ENCODE peak calls at places on chromosomes 4 and X, in ten cellular contexts. U, D, S, P, G, Z, A, E, L and X are unnamed samples. For H3K9me3, the result is how much of the 10 kb centered on the place peaks cover.

GRCh38 chr4:61514991-61515390 is 314.9 kb downstream of the ADGRL3 start:
- DNase-seq in U (no peak), D (no peak), S (no peak), P (no peak), G (no peak), Z (no peak), A (no peak), E (no peak), L (no peak), X (no peak)

GRCh38 chr4:139214039-139214534 is 37.1 kb upstream of the ELF2 start:
- DNase-seq in U (peak), D (no peak), S (peak), P (no peak), G (no peak), Z (no peak), A (no peak), E (peak), L (no peak), X (no peak)

GRCh38 chr4:159052315-159052714 is 50.6 kb upstream of the RAPGEF2 start:
- DNase-seq in U (no peak), D (no peak), S (no peak), P (no peak), G (no peak), Z (no peak), A (no peak), E (no peak), L (no peak), X (no peak)

GRCh38 chr4:42452823-42453222 is 55.5 kb downstream of the SHISA3 start:
- DNase-seq in U (no peak), D (no peak), S (no peak), P (peak), G (no peak), Z (no peak), A (no peak), E (no peak), L (no peak), X (no peak)

GRCh38 chrX:103817502-103817901 is 14.6 kb downstream of the RAB9B start:
- DNase-seq in U (no peak), D (peak), S (no peak), P (peak), G (no peak), Z (no peak), A (peak), E (peak), L (no peak), X (peak)

GRCh38 chrX:10971176-10971575 is 140.0 kb upstream of the HCCS start:
- DNase-seq in U (no peak), D (peak), S (no peak), P (no peak), G (no peak), Z (no peak), A (no peak), E (peak), L (no peak), X (no peak)

GRCh38 chr4:117641519-117641918 is 392.8 kb upstream of the NDST3 start:
- DNase-seq in U (no peak), D (no peak), S (no peak), P (no peak), G (no peak), Z (no peak), A (no peak), E (no peak), L (no peak), X (no peak)

GRCh38 chr4:74320559-74321118 is 12.4 kb downstream of the EPGN start:
- DNase-seq in U (no peak), D (peak), S (no peak), P (peak), G (no peak), Z (no peak), A (peak), E (peak), L (no peak), X (peak)

GRCh38 chr4:4640692-4641091 is 98.8 kb upstream of the STX18 start:
- DNase-seq in U (no peak), D (no peak), S (no peak), P (no peak), G (no peak), Z (no peak), A (no peak), E (no peak), L (no peak), X (no peak)

GRCh38 chr4:40731792-40732245 is 17.9 kb upstream of the NSUN7 start:
- DNase-seq in U (no peak), D (peak), S (peak), P (no peak), G (peak), Z (no peak), A (no peak), E (no peak), L (no peak), X (no peak)

GRCh38 chrX:132953358-132953757 is 5.1 kb downstream of the HS6ST2 start:
- DNase-seq in U (no peak), D (no peak), S (peak), P (no peak), G (no peak), Z (no peak), A (peak), E (no peak), L (no peak), X (no peak)

GRCh38 chr4:75031746-75032145 is 98.8 kb downstream of the PARM1 start:
- DNase-seq in U (no peak), D (no peak), S (no peak), P (no peak), G (no peak), Z (no peak), A (no peak), E (no peak), L (no peak), X (no peak)

GRCh38 chrX:71304561-71304960 is 3.0 kb downstream of the ITGB1BP2 start:
- DNase-seq in U (no peak), D (no peak), S (no peak), P (no peak), G (no peak), Z (no peak), A (no peak), E (no peak), L (no peak), X (no peak)

GRCh38 chr4:119715490-119716445 is 87.2 kb upstream of the PDE5A start:
- DNase-seq in U (no peak), D (no peak), S (no peak), P (no peak), G (no peak), Z (no peak), A (no peak), E (no peak), L (no peak), X (no peak)

GRCh38 chr4:133581971-133582619 is 433.0 kb downstream of the PCDH10 start:
- DNase-seq in U (no peak), D (peak), S (no peak), P (no peak), G (no peak), Z (no peak), A (no peak), E (peak), L (no peak), X (no peak)

GRCh38 chr4:174365018-174365587 is 81.4 kb downstream of the CEP44 start:
- DNase-seq in U (no peak), D (peak), S (no peak), P (peak), G (no peak), Z (no peak), A (peak), E (peak), L (no peak), X (peak)

GRCh38 chr4:104425003-104425402 is 69.7 kb downstream of the CXXC4 start:
- DNase-seq in U (no peak), D (no peak), S (no peak), P (no peak), G (no peak), Z (no peak), A (no peak), E (no peak), L (no peak), X (no peak)
- H3K4me3 ChIP-seq in U (peak), D (no peak), S (no peak), P (no peak), G (peak), Z (no peak), A (no peak), E (no peak), L (no peak), X (no peak)

DNA sequence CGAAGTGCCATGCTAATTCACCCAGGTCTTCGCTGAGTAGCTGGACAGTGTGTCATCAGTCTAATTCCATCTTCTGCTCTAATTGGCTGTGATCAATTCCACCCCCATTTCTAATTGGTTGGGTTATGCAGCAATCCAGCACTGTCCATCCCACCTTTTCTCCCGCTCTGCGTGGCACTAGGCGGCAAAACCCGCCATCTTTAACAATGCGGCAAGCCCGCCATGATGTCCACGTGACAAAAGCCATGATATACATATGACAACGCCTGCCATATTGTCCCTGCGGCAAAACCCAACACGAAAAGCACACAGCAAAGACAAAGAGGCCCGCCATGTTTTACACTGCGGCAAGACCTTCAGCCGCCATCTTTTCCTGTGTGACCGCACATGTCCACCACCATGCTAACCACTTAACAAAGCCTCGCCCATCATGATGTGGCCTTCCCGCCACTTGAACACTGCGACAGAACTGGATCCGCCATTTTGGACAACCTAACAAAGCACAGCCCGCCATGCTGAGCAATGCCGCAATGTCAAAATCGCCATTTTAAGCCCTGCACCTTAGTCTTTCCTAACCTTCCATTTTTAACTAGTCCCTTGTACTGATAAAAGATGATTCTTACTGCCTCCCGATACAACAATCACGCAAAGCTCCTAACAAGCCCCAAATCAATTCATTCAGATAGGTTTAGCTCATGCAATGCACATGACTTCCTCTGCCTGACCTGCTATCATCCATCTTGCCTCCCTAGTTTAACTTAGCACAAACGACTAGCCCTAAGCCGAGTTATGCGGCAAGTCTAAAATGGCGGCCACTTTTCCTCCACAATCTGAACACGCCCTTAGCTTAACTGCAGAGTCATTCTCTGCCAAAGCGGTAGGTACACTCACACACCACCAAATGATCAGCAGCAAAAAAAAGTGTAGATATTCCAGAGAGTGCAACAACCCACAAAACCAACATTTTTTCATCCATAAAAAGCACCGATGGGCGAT is 288.3 kb downstream of the CHIC1 start:
- DNase-seq in U (peak), D (no peak), S (no peak), P (no peak), G (peak), Z (no peak), A (no peak), E (no peak), L (no peak), X (peak)
- H3K9me3 ChIP-seq in U (under half), D (under half), S (under half), P (under half), G (under half), Z (under half), A (under half), E (under half), L (under half), X (under half)

GRCh38 chr4:113636877-113637276 is 124.7 kb downstream of the CAMK2D start:
- DNase-seq in U (no peak), D (peak), S (no peak), P (no peak), G (no peak), Z (no peak), A (peak), E (peak), L (peak), X (peak)
- H3K4me3 ChIP-seq in U (no peak), D (no peak), S (no peak), P (no peak), G (no peak), Z (no peak), A (no peak), E (no peak), L (peak), X (no peak)

GRCh38 chr4:127852661-127853060 is 28.0 kb upstream of the PLK4 start:
- DNase-seq in U (no peak), D (no peak), S (no peak), P (no peak), G (no peak), Z (no peak), A (no peak), E (no peak), L (no peak), X (no peak)
- H3K9me3 ChIP-seq in U (under half), D (under half), S (under half), P (under half), G (under half), Z (under half), A (under half), E (under half), L (under half), X (under half)

GRCh38 chr4:6986781-6987565 is 56.2 kb upstream of the TADA2B start:
- DNase-seq in U (peak), D (peak), S (peak), P (peak), G (peak), Z (peak), A (peak), E (peak), L (peak), X (peak)

GRCh38 chr4:6986067-6986780 is 56.9 kb upstream of the TADA2B start:
- DNase-seq in U (no peak), D (peak), S (peak), P (no peak), G (peak), Z (peak), A (peak), E (peak), L (no peak), X (no peak)

GRCh38 chr4:6989331-6989923 is 53.7 kb upstream of the TADA2B start:
- DNase-seq in U (no peak), D (no peak), S (no peak), P (no peak), G (no peak), Z (no peak), A (peak), E (no peak), L (no peak), X (no peak)

GRCh38 chr4:6987566-6987920 is 55.6 kb upstream of the TADA2B start:
- DNase-seq in U (no peak), D (no peak), S (no peak), P (no peak), G (no peak), Z (no peak), A (peak), E (no peak), L (no peak), X (no peak)

DNA sequence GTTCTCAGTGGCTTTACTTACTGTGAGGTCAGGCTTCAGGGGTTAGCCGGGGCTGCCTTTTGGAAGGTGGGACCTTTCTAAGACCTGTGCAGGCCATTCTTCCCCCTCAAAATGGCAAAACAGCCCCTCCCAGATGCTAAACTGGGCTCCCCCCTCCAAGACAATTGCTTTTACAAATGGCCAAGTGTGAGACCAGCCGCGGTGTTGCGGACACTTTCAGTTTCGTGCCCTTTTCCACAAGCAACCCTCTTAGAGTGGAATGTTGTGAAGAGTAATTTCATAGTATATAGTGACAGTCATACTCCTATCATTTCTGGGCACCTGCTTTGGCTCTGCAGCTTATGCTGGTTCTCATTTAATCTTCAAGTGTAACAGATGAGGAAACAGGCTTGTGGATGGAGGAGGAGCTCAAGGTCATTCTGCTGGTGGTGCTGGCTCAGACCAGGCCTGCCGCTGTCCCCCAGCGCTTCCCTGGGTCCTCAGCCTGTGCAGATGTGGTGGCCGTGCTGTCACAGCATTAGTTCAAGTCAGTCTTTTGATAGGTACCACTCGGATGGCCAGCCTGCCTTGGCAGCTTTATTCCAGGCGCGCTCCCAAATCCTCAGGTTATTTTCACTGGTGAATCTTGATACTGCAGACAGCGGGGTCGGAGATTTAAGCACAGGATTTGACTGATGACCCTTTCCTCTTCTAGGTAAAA is 55.0 kb upstream of the TADA2B start:
- DNase-seq in U (no peak), D (no peak), S (peak), P (no peak), G (no peak), Z (no peak), A (no peak), E (no peak), L (no peak), X (no peak)
- H3K4me3 ChIP-seq in U (peak), D (peak), S (no peak), P (peak), G (peak), Z (peak), A (peak), E (peak), L (peak), X (peak)